ENCODE peak calls at places on chromosomes 12 and 14, in eight cellular contexts. One of them, this sample, is unnamed.

GRCh38 chr14:70567791-70568190 is 32.7 kb downstream of the MED6 start:
- DNase-seq in adrenal gland: no peak
- DNase-seq in neuronal stem cell: no peak
- DNase-seq in trophoblast cell: peak; percentile 18
- DNase-seq in heart left ventricle: no peak
- DNase-seq in PC-3: peak; percentile 70
- DNase-seq in GM23338: peak; percentile 92
- DNase-seq in fibroblast of lung: peak; percentile 28
- DNase-seq in this sample: peak; percentile 30

GRCh38 chr14:69700609-69701008 is 66.3 kb upstream of the SRSF5 start:
- DNase-seq in adrenal gland: no peak
- DNase-seq in trophoblast cell: no peak
- DNase-seq in GM23338: no peak
- DNase-seq in neuronal stem cell: no peak
- DNase-seq in fibroblast of lung: no peak
- DNase-seq in PC-3: no peak
- DNase-seq in heart left ventricle: no peak
- DNase-seq in this sample: no peak

GRCh38 chr12:105723534-105723933 is 393.0 kb downstream of the C12orf75 start:
- DNase-seq in PC-3: no peak
- DNase-seq in adrenal gland: no peak
- DNase-seq in fibroblast of lung: no peak
- DNase-seq in heart left ventricle: no peak
- DNase-seq in GM23338: no peak
- DNase-seq in neuronal stem cell: no peak
- DNase-seq in trophoblast cell: no peak
- DNase-seq in this sample: no peak

GRCh38 chr12:52971701-52972329 is 22.9 kb downstream of the KRT18 start:
- DNase-seq in trophoblast cell: peak; percentile 95
- DNase-seq in GM23338: peak; percentile 51
- DNase-seq in fibroblast of lung: peak; percentile 44
- DNase-seq in neuronal stem cell: no peak
- DNase-seq in PC-3: peak; percentile 83
- DNase-seq in adrenal gland: no peak
- DNase-seq in heart left ventricle: no peak
- DNase-seq in this sample: no peak

GRCh38 chr14:20684662-20685456 is 499 bp downstream of the RNASE4 start:
- DNase-seq in PC-3: peak; percentile 50
- DNase-seq in trophoblast cell: peak; percentile 49
- DNase-seq in heart left ventricle: peak; percentile 37
- DNase-seq in GM23338: peak; percentile 66
- DNase-seq in adrenal gland: peak; percentile 40
- DNase-seq in fibroblast of lung: peak; percentile 50
- DNase-seq in neuronal stem cell: no peak
- DNase-seq in this sample: no peak

GRCh38 chr14:74240794-74241610 is 1.8 kb downstream of the VSX2 start:
- DNase-seq in trophoblast cell: no peak
- DNase-seq in neuronal stem cell: no peak
- DNase-seq in fibroblast of lung: peak; percentile 15
- DNase-seq in GM23338: peak; percentile 57
- DNase-seq in heart left ventricle: no peak
- DNase-seq in adrenal gland: no peak
- DNase-seq in PC-3: no peak
- DNase-seq in this sample: no peak

GRCh38 chr14:89915114-89915878 is 39.2 kb downstream of the EFCAB11 start:
- DNase-seq in adrenal gland: peak; percentile 75
- DNase-seq in heart left ventricle: peak; percentile 33
- DNase-seq in neuronal stem cell: peak; percentile 66
- DNase-seq in GM23338: peak; percentile 81
- DNase-seq in fibroblast of lung: peak; percentile 84
- DNase-seq in trophoblast cell: peak; percentile 74
- DNase-seq in PC-3: peak; percentile 86
- DNase-seq in this sample: peak; percentile 52

GRCh38 chr12:90449611-90450010 is 505.4 kb downstream of the CCER1 start:
- DNase-seq in fibroblast of lung: peak; percentile 4
- DNase-seq in trophoblast cell: no peak
- DNase-seq in neuronal stem cell: no peak
- DNase-seq in heart left ventricle: no peak
- DNase-seq in PC-3: no peak
- DNase-seq in GM23338: no peak
- DNase-seq in adrenal gland: no peak
- DNase-seq in this sample: no peak

GRCh38 chr12:5946388-5946787 is 1.3 kb upstream of the ANO2 start:
- DNase-seq in fibroblast of lung: no peak
- DNase-seq in GM23338: no peak
- DNase-seq in adrenal gland: no peak
- DNase-seq in heart left ventricle: no peak
- DNase-seq in trophoblast cell: no peak
- DNase-seq in neuronal stem cell: no peak
- DNase-seq in PC-3: no peak
- DNase-seq in this sample: no peak

GRCh38 chr12:58818546-58818945 is 101.8 kb downstream of the LRIG3 start:
- DNase-seq in neuronal stem cell: no peak
- DNase-seq in adrenal gland: no peak
- DNase-seq in trophoblast cell: no peak
- DNase-seq in PC-3: peak; percentile 78
- DNase-seq in GM23338: no peak
- DNase-seq in fibroblast of lung: peak; percentile 34
- DNase-seq in heart left ventricle: no peak
- DNase-seq in this sample: no peak

GRCh38 chr12:11927311-11927935 is 143.3 kb upstream of the BCL2L14 start:
- DNase-seq in GM23338: peak; percentile 11
- DNase-seq in trophoblast cell: peak; percentile 17
- DNase-seq in PC-3: no peak
- DNase-seq in adrenal gland: no peak
- DNase-seq in heart left ventricle: no peak
- DNase-seq in fibroblast of lung: peak; percentile 49
- DNase-seq in neuronal stem cell: peak; percentile 27
- DNase-seq in this sample: peak; percentile 37

GRCh38 chr12:75831413-75831812 is 200.2 kb downstream of the PHLDA1 start:
- DNase-seq in fibroblast of lung: peak; percentile 51
- DNase-seq in neuronal stem cell: no peak
- DNase-seq in GM23338: no peak
- DNase-seq in adrenal gland: no peak
- DNase-seq in trophoblast cell: no peak
- DNase-seq in PC-3: no peak
- DNase-seq in heart left ventricle: no peak
- DNase-seq in this sample: no peak

GRCh38 chr14:22024117-22024516 is 350.5 kb upstream of the OR4E1 start:
- DNase-seq in fibroblast of lung: no peak
- DNase-seq in GM23338: no peak
- DNase-seq in neuronal stem cell: peak; percentile 43
- DNase-seq in adrenal gland: no peak
- DNase-seq in heart left ventricle: no peak
- DNase-seq in trophoblast cell: no peak
- DNase-seq in PC-3: no peak
- DNase-seq in this sample: no peak

GRCh38 chr12:104372048-104372720 is 68.6 kb downstream of the EID3 start:
- DNase-seq in fibroblast of lung: no peak
- DNase-seq in heart left ventricle: no peak
- DNase-seq in adrenal gland: peak; percentile 14
- DNase-seq in PC-3: peak; percentile 62
- DNase-seq in trophoblast cell: no peak
- DNase-seq in neuronal stem cell: no peak
- DNase-seq in GM23338: no peak
- DNase-seq in this sample: no peak

GRCh38 chr14:100588671-100589070 is 1.5 kb upstream of the BEGAIN start:
- DNase-seq in neuronal stem cell: no peak
- DNase-seq in PC-3: no peak
- DNase-seq in adrenal gland: no peak
- DNase-seq in trophoblast cell: no peak
- DNase-seq in fibroblast of lung: no peak
- DNase-seq in heart left ventricle: peak; percentile 10
- DNase-seq in GM23338: no peak
- DNase-seq in this sample: peak; percentile 3

GRCh38 chr12:71958993-71959588 is 20.4 kb downstream of the TPH2 start:
- DNase-seq in GM23338: no peak
- DNase-seq in neuronal stem cell: no peak
- DNase-seq in trophoblast cell: no peak
- DNase-seq in fibroblast of lung: peak; percentile 9
- DNase-seq in adrenal gland: no peak
- DNase-seq in PC-3: no peak
- DNase-seq in heart left ventricle: no peak
- DNase-seq in this sample: no peak

GRCh38 chr12:80189241-80189640 is 89.9 kb downstream of the OTOGL start:
- DNase-seq in adrenal gland: no peak
- DNase-seq in neuronal stem cell: no peak
- DNase-seq in fibroblast of lung: peak; percentile 87
- DNase-seq in GM23338: no peak
- DNase-seq in PC-3: no peak
- DNase-seq in trophoblast cell: no peak
- DNase-seq in heart left ventricle: no peak
- DNase-seq in this sample: no peak

GRCh38 chr12:93850476-93850875 is 173.3 kb downstream of the CRADD start:
- DNase-seq in GM23338: no peak
- DNase-seq in trophoblast cell: no peak
- DNase-seq in neuronal stem cell: no peak
- DNase-seq in PC-3: no peak
- DNase-seq in fibroblast of lung: no peak
- DNase-seq in heart left ventricle: no peak
- DNase-seq in adrenal gland: no peak
- DNase-seq in this sample: no peak

DNA sequence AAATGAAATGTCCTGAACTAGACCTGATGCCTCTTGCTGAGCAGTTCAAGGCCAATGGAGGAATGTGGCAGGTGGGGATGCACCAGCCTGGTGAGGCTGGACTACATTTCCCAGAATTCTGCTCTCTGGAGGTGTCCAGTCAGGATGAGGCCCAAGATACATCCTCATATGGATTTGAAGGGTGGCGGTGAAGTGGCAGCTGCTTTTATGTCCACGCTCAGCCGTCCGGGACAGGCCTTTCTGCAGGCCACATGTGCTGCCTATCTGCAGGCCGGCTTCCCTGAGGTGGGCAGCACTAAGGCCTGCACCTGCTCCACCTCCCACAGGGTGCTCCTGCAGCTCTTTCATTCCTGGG is 230.2 kb downstream of the BCL11B start:
- DNase-seq in trophoblast cell: no peak
- DNase-seq in PC-3: no peak
- DNase-seq in neuronal stem cell: no peak
- DNase-seq in fibroblast of lung: no peak
- DNase-seq in GM23338: no peak
- DNase-seq in heart left ventricle: no peak
- DNase-seq in adrenal gland: no peak
- DNase-seq in this sample: no peak
- H3K27me3 ChIP-seq in trophoblast cell: no peaks in the 10 kb centered on the region
- H3K27me3 ChIP-seq in PC-3: peaks cover 23% of the 10 kb centered on the region
- H3K27me3 ChIP-seq in neuronal stem cell: peaks cover 6% of the 10 kb centered on the region
- H3K27me3 ChIP-seq in fibroblast of lung: no peaks in the 10 kb centered on the region
- H3K27me3 ChIP-seq in GM23338: no peaks in the 10 kb centered on the region
- H3K27me3 ChIP-seq in heart left ventricle: no peaks in the 10 kb centered on the region
- H3K27me3 ChIP-seq in adrenal gland: no peaks in the 10 kb centered on the region
- H3K27me3 ChIP-seq in this sample: no peaks in the 10 kb centered on the region

DNA sequence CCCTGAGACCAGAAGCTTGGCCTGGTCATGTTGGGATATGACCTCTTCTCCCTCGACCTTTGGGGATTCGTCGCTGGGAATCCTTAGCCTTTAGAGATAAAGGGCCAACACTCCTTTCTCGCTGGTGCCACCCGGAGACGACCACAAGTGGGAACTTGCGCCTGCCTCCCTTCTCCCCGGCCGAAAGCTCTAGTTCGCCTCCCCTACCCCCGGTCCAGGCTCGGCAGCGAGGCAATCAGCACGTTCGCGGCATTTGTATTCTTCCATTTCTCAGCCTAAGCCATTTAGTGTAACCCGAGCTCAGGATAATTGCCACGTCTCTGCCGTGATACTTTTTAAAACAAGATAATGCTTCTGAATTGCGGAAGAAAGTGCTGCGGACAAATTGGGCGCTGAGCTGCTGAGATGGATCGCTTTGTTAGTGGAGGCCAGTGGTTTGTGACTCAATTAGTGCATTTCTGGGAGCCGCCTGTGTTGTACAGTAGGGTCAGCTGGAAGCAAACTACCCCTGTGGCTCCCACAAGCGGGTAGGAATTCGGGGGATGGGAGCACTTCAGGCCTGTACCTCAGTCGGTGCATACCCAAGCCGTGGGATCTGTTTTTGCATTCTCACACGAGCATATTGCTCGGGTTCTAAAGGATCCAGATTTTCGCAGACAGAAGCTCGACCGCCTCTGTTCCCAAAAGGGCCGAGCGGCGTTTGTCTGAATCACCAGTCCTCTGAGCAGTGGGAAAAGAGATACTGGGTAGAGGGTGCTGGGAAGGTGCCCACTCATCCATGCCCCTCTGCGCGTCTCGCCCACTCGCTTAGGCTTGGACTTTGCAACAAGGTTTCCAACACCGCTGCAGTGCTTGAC is 6.8 kb upstream of the SIX1 start:
- DNase-seq in adrenal gland: no peak
- DNase-seq in trophoblast cell: no peak
- DNase-seq in heart left ventricle: no peak
- DNase-seq in neuronal stem cell: peak; percentile 32
- DNase-seq in GM23338: peak; percentile 62
- DNase-seq in fibroblast of lung: no peak
- DNase-seq in PC-3: no peak
- DNase-seq in this sample: no peak
- H3K27me3 ChIP-seq in adrenal gland: peaks cover 46% of the 10 kb centered on the region
- H3K27me3 ChIP-seq in trophoblast cell: peaks cover 66% of the 10 kb centered on the region
- H3K27me3 ChIP-seq in heart left ventricle: peaks cover 100% of the 10 kb centered on the region
- H3K27me3 ChIP-seq in neuronal stem cell: peaks cover 79% of the 10 kb centered on the region
- H3K27me3 ChIP-seq in GM23338: peaks cover 100% of the 10 kb centered on the region
- H3K27me3 ChIP-seq in fibroblast of lung: peaks cover 37% of the 10 kb centered on the region
- H3K27me3 ChIP-seq in PC-3: no peaks in the 10 kb centered on the region
- H3K27me3 ChIP-seq in this sample: peaks cover 88% of the 10 kb centered on the region

DNA sequence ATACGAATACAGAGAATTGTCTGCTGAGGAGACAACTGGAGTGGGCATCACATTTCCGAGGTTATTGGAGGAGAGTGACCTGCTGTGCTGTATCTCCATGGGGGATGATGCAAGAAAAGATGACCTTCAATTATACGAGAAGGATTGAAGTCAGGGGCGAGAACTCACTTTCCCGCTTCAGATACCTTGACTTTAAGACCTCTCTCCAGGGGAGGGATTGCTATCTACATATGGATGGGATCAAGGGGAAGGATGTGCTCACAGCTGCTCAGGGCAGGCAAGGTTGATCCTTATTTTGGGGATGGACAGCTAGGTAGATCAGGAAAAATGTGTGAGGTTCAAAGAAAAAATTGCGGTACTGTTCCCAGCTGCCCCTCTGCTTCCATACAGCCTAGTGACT is 24.4 kb downstream of the NEUROD4 start:
- DNase-seq in fibroblast of lung: no peak
- DNase-seq in adrenal gland: no peak
- DNase-seq in neuronal stem cell: no peak
- DNase-seq in trophoblast cell: no peak
- DNase-seq in heart left ventricle: no peak
- DNase-seq in GM23338: peak; percentile 76
- DNase-seq in PC-3: no peak
- DNase-seq in this sample: no peak
- H3K27me3 ChIP-seq in fibroblast of lung: no peaks in the 10 kb centered on the region
- H3K27me3 ChIP-seq in adrenal gland: no peaks in the 10 kb centered on the region
- H3K27me3 ChIP-seq in neuronal stem cell: no peaks in the 10 kb centered on the region
- H3K27me3 ChIP-seq in trophoblast cell: no peaks in the 10 kb centered on the region
- H3K27me3 ChIP-seq in heart left ventricle: peaks cover 33% of the 10 kb centered on the region
- H3K27me3 ChIP-seq in GM23338: no peaks in the 10 kb centered on the region
- H3K27me3 ChIP-seq in PC-3: peaks cover 90% of the 10 kb centered on the region
- H3K27me3 ChIP-seq in this sample: no peaks in the 10 kb centered on the region

GRCh38 chr12:17214910-17215309 is 608.9 kb upstream of the LMO3 start:
- DNase-seq in neuronal stem cell: no peak
- DNase-seq in fibroblast of lung: no peak
- DNase-seq in GM23338: no peak
- DNase-seq in PC-3: no peak
- DNase-seq in heart left ventricle: no peak
- DNase-seq in trophoblast cell: no peak
- DNase-seq in adrenal gland: no peak
- DNase-seq in this sample: no peak

GRCh38 chr12:17215754-17216153 is 609.8 kb upstream of the LMO3 start:
- DNase-seq in fibroblast of lung: no peak
- DNase-seq in trophoblast cell: no peak
- DNase-seq in PC-3: peak; percentile 38
- DNase-seq in GM23338: peak; percentile 51
- DNase-seq in adrenal gland: no peak
- DNase-seq in neuronal stem cell: no peak
- DNase-seq in heart left ventricle: no peak
- DNase-seq in this sample: no peak

GRCh38 chr12:17216156-17216555 is 610.2 kb upstream of the LMO3 start:
- DNase-seq in PC-3: no peak
- DNase-seq in adrenal gland: no peak
- DNase-seq in trophoblast cell: no peak
- DNase-seq in fibroblast of lung: no peak
- DNase-seq in heart left ventricle: no peak
- DNase-seq in neuronal stem cell: no peak
- DNase-seq in GM23338: no peak
- DNase-seq in this sample: no peak
- H3K27me3 ChIP-seq in PC-3: no peaks in the 10 kb centered on the region
- H3K27me3 ChIP-seq in adrenal gland: no peaks in the 10 kb centered on the region
- H3K27me3 ChIP-seq in trophoblast cell: no peaks in the 10 kb centered on the region
- H3K27me3 ChIP-seq in fibroblast of lung: no peaks in the 10 kb centered on the region
- H3K27me3 ChIP-seq in heart left ventricle: no peaks in the 10 kb centered on the region
- H3K27me3 ChIP-seq in neuronal stem cell: no peaks in the 10 kb centered on the region
- H3K27me3 ChIP-seq in GM23338: no peaks in the 10 kb centered on the region
- H3K27me3 ChIP-seq in this sample: no peaks in the 10 kb centered on the region